ENCODE peak calls at places on chromosomes 7 and 10, in five cellular contexts. One of them, this sample, is unnamed.

GRCh38 chr7:155741805-155742204 is 70.5 kb downstream of the SHH start:
- DNase-seq in cardiac muscle cell: no peak
- DNase-seq in heart left ventricle: no peak
- DNase-seq in osteocyte: no peak
- DNase-seq in stimulated activated CD4-positive, alpha-beta T cell treated with anti-CD3 and anti-CD28 coated beads, TNF-alpha, amount 100 ng/mL, for 4 hours: no peak
- DNase-seq in this sample: no peak

GRCh38 chr10:78035025-78035424 is 1.4 kb downstream of the RPS24 start:
- DNase-seq in cardiac muscle cell: no peak
- DNase-seq in stimulated activated CD4-positive, alpha-beta T cell treated with anti-CD3 and anti-CD28 coated beads, TNF-alpha, amount 100 ng/mL, for 4 hours: no peak
- DNase-seq in osteocyte: no peak
- DNase-seq in heart left ventricle: no peak
- DNase-seq in this sample: no peak

GRCh38 chr10:14673189-14673947 is 101.3 kb downstream of the FAM107B start:
- DNase-seq in stimulated activated CD4-positive, alpha-beta T cell treated with anti-CD3 and anti-CD28 coated beads, TNF-alpha, amount 100 ng/mL, for 4 hours: no peak
- DNase-seq in osteocyte: no peak
- DNase-seq in cardiac muscle cell: peak; percentile 52
- DNase-seq in heart left ventricle: no peak
- DNase-seq in this sample: no peak

GRCh38 chr7:77310982-77311381 is 105.2 kb downstream of the GSAP start:
- DNase-seq in stimulated activated CD4-positive, alpha-beta T cell treated with anti-CD3 and anti-CD28 coated beads, TNF-alpha, amount 100 ng/mL, for 4 hours: no peak
- DNase-seq in cardiac muscle cell: no peak
- DNase-seq in heart left ventricle: no peak
- DNase-seq in osteocyte: no peak
- DNase-seq in this sample: no peak

GRCh38 chr10:99661370-99661749 is 2.1 kb downstream of the ENTPD7 start:
- DNase-seq in cardiac muscle cell: peak; percentile 73
- DNase-seq in osteocyte: no peak
- DNase-seq in stimulated activated CD4-positive, alpha-beta T cell treated with anti-CD3 and anti-CD28 coated beads, TNF-alpha, amount 100 ng/mL, for 4 hours: no peak
- DNase-seq in heart left ventricle: no peak
- DNase-seq in this sample: no peak

GRCh38 chr10:93816123-93816747 is 58.5 kb downstream of the LGI1 start:
- DNase-seq in stimulated activated CD4-positive, alpha-beta T cell treated with anti-CD3 and anti-CD28 coated beads, TNF-alpha, amount 100 ng/mL, for 4 hours: peak; percentile 6
- DNase-seq in osteocyte: no peak
- DNase-seq in heart left ventricle: peak; percentile 34
- DNase-seq in cardiac muscle cell: peak; percentile 72
- DNase-seq in this sample: no peak

GRCh38 chr7:27300401-27300800 is 57.8 kb downstream of the EVX1 start:
- DNase-seq in heart left ventricle: no peak
- DNase-seq in stimulated activated CD4-positive, alpha-beta T cell treated with anti-CD3 and anti-CD28 coated beads, TNF-alpha, amount 100 ng/mL, for 4 hours: no peak
- DNase-seq in cardiac muscle cell: no peak
- DNase-seq in osteocyte: no peak
- DNase-seq in this sample: no peak

GRCh38 chr7:149310113-149310836 is 48.3 kb downstream of the ZNF783 start:
- DNase-seq in osteocyte: peak; percentile 32
- DNase-seq in cardiac muscle cell: peak; percentile 82
- DNase-seq in heart left ventricle: no peak
- DNase-seq in stimulated activated CD4-positive, alpha-beta T cell treated with anti-CD3 and anti-CD28 coated beads, TNF-alpha, amount 100 ng/mL, for 4 hours: no peak
- DNase-seq in this sample: no peak

GRCh38 chr10:67883710-67884312 is 645 bp upstream of the SIRT1 start:
- DNase-seq in heart left ventricle: no peak
- DNase-seq in osteocyte: no peak
- DNase-seq in stimulated activated CD4-positive, alpha-beta T cell treated with anti-CD3 and anti-CD28 coated beads, TNF-alpha, amount 100 ng/mL, for 4 hours: no peak
- DNase-seq in cardiac muscle cell: no peak
- DNase-seq in this sample: no peak

GRCh38 chr7:69663911-69664310 is 65.6 kb downstream of the AUTS2 start:
- DNase-seq in heart left ventricle: no peak
- DNase-seq in osteocyte: no peak
- DNase-seq in stimulated activated CD4-positive, alpha-beta T cell treated with anti-CD3 and anti-CD28 coated beads, TNF-alpha, amount 100 ng/mL, for 4 hours: no peak
- DNase-seq in cardiac muscle cell: no peak
- DNase-seq in this sample: no peak

GRCh38 chr10:13891542-13892431 is 305.0 kb downstream of the PRPF18 start:
- DNase-seq in cardiac muscle cell: peak; percentile 34
- DNase-seq in heart left ventricle: no peak
- DNase-seq in osteocyte: no peak
- DNase-seq in stimulated activated CD4-positive, alpha-beta T cell treated with anti-CD3 and anti-CD28 coated beads, TNF-alpha, amount 100 ng/mL, for 4 hours: no peak
- DNase-seq in this sample: no peak

GRCh38 chr10:63260860-63261251 is 127.7 kb downstream of the NRBF2 start:
- DNase-seq in stimulated activated CD4-positive, alpha-beta T cell treated with anti-CD3 and anti-CD28 coated beads, TNF-alpha, amount 100 ng/mL, for 4 hours: no peak
- DNase-seq in cardiac muscle cell: no peak
- DNase-seq in osteocyte: no peak
- DNase-seq in heart left ventricle: no peak
- DNase-seq in this sample: no peak

GRCh38 chr7:13032524-13032923 is 345.1 kb downstream of the ARL4A start:
- DNase-seq in cardiac muscle cell: no peak
- DNase-seq in stimulated activated CD4-positive, alpha-beta T cell treated with anti-CD3 and anti-CD28 coated beads, TNF-alpha, amount 100 ng/mL, for 4 hours: no peak
- DNase-seq in osteocyte: no peak
- DNase-seq in heart left ventricle: no peak
- DNase-seq in this sample: no peak

GRCh38 chr10:71995880-71996597 is 31.8 kb downstream of the CHST3 start:
- DNase-seq in osteocyte: no peak
- DNase-seq in cardiac muscle cell: peak; percentile 12
- DNase-seq in heart left ventricle: no peak
- DNase-seq in stimulated activated CD4-positive, alpha-beta T cell treated with anti-CD3 and anti-CD28 coated beads, TNF-alpha, amount 100 ng/mL, for 4 hours: no peak
- DNase-seq in this sample: no peak

GRCh38 chr10:1050145-1050544 is 1.2 kb upstream of the IDI1 start:
- DNase-seq in stimulated activated CD4-positive, alpha-beta T cell treated with anti-CD3 and anti-CD28 coated beads, TNF-alpha, amount 100 ng/mL, for 4 hours: no peak
- DNase-seq in heart left ventricle: no peak
- DNase-seq in osteocyte: no peak
- DNase-seq in cardiac muscle cell: peak; percentile 51
- DNase-seq in this sample: no peak

GRCh38 chr7:94632338-94633024 is 23.5 kb downstream of the SGCE start:
- DNase-seq in stimulated activated CD4-positive, alpha-beta T cell treated with anti-CD3 and anti-CD28 coated beads, TNF-alpha, amount 100 ng/mL, for 4 hours: no peak
- DNase-seq in cardiac muscle cell: peak; percentile 70
- DNase-seq in osteocyte: no peak
- DNase-seq in heart left ventricle: no peak
- DNase-seq in this sample: no peak

GRCh38 chr10:104209575-104210198 is 22.5 kb downstream of the CFAP43 start:
- DNase-seq in osteocyte: no peak
- DNase-seq in stimulated activated CD4-positive, alpha-beta T cell treated with anti-CD3 and anti-CD28 coated beads, TNF-alpha, amount 100 ng/mL, for 4 hours: no peak
- DNase-seq in cardiac muscle cell: peak; percentile 64
- DNase-seq in heart left ventricle: peak; percentile 33
- DNase-seq in this sample: no peak

GRCh38 chr10:112952282-112952991 is 2.4 kb downstream of the TCF7L2 start:
- DNase-seq in stimulated activated CD4-positive, alpha-beta T cell treated with anti-CD3 and anti-CD28 coated beads, TNF-alpha, amount 100 ng/mL, for 4 hours: no peak
- DNase-seq in osteocyte: no peak
- DNase-seq in cardiac muscle cell: peak; percentile 57
- DNase-seq in heart left ventricle: peak; percentile 19
- DNase-seq in this sample: no peak

GRCh38 chr7:157097056-157097329 is 41.7 kb upstream of the UBE3C start:
- DNase-seq in cardiac muscle cell: no peak
- DNase-seq in heart left ventricle: no peak
- DNase-seq in osteocyte: no peak
- DNase-seq in stimulated activated CD4-positive, alpha-beta T cell treated with anti-CD3 and anti-CD28 coated beads, TNF-alpha, amount 100 ng/mL, for 4 hours: no peak
- DNase-seq in this sample: no peak

GRCh38 chr7:45982912-45983719 is 62.0 kb upstream of the IGFBP3 start:
- DNase-seq in osteocyte: no peak
- DNase-seq in heart left ventricle: no peak
- DNase-seq in stimulated activated CD4-positive, alpha-beta T cell treated with anti-CD3 and anti-CD28 coated beads, TNF-alpha, amount 100 ng/mL, for 4 hours: no peak
- DNase-seq in cardiac muscle cell: no peak
- DNase-seq in this sample: no peak

GRCh38 chr7:99579956-99580777 is 17.9 kb upstream of the TMEM225B start:
- DNase-seq in cardiac muscle cell: peak; percentile 35
- DNase-seq in stimulated activated CD4-positive, alpha-beta T cell treated with anti-CD3 and anti-CD28 coated beads, TNF-alpha, amount 100 ng/mL, for 4 hours: peak; percentile 43
- DNase-seq in osteocyte: no peak
- DNase-seq in heart left ventricle: peak; percentile 32
- DNase-seq in this sample: peak; percentile 34

GRCh38 chr7:24755541-24756416 is 1.5 kb downstream of the GSDME start:
- DNase-seq in cardiac muscle cell: no peak
- DNase-seq in stimulated activated CD4-positive, alpha-beta T cell treated with anti-CD3 and anti-CD28 coated beads, TNF-alpha, amount 100 ng/mL, for 4 hours: no peak
- DNase-seq in heart left ventricle: no peak
- DNase-seq in osteocyte: no peak
- DNase-seq in this sample: no peak

GRCh38 chr7:13830604-13830915 is 158.9 kb downstream of the ETV1 start:
- DNase-seq in cardiac muscle cell: peak; percentile 49
- DNase-seq in stimulated activated CD4-positive, alpha-beta T cell treated with anti-CD3 and anti-CD28 coated beads, TNF-alpha, amount 100 ng/mL, for 4 hours: no peak
- DNase-seq in osteocyte: no peak
- DNase-seq in heart left ventricle: no peak
- DNase-seq in this sample: no peak

GRCh38 chr7:79523426-79523825 is 70.0 kb upstream of the MAGI2 start:
- DNase-seq in stimulated activated CD4-positive, alpha-beta T cell treated with anti-CD3 and anti-CD28 coated beads, TNF-alpha, amount 100 ng/mL, for 4 hours: no peak
- DNase-seq in osteocyte: no peak
- DNase-seq in heart left ventricle: no peak
- DNase-seq in cardiac muscle cell: peak; percentile 52
- DNase-seq in this sample: no peak

GRCh38 chr10:101331960-101332359 is 22.0 kb upstream of the BTRC start:
- DNase-seq in heart left ventricle: no peak
- DNase-seq in osteocyte: no peak
- DNase-seq in cardiac muscle cell: no peak
- DNase-seq in stimulated activated CD4-positive, alpha-beta T cell treated with anti-CD3 and anti-CD28 coated beads, TNF-alpha, amount 100 ng/mL, for 4 hours: no peak
- DNase-seq in this sample: no peak

GRCh38 chr7:70419816-70420215 is 712.1 kb upstream of the GALNT17 start:
- DNase-seq in osteocyte: no peak
- DNase-seq in cardiac muscle cell: no peak
- DNase-seq in heart left ventricle: no peak
- DNase-seq in stimulated activated CD4-positive, alpha-beta T cell treated with anti-CD3 and anti-CD28 coated beads, TNF-alpha, amount 100 ng/mL, for 4 hours: no peak
- DNase-seq in this sample: no peak

GRCh38 chr10:75097666-75098285 is 13.7 kb upstream of the SAMD8 start:
- DNase-seq in osteocyte: no peak
- DNase-seq in stimulated activated CD4-positive, alpha-beta T cell treated with anti-CD3 and anti-CD28 coated beads, TNF-alpha, amount 100 ng/mL, for 4 hours: no peak
- DNase-seq in heart left ventricle: no peak
- DNase-seq in cardiac muscle cell: peak; percentile 46
- DNase-seq in this sample: no peak

GRCh38 chr10:26407406-26407969 is 30.7 kb upstream of the APBB1IP start:
- DNase-seq in cardiac muscle cell: peak; percentile 3
- DNase-seq in stimulated activated CD4-positive, alpha-beta T cell treated with anti-CD3 and anti-CD28 coated beads, TNF-alpha, amount 100 ng/mL, for 4 hours: no peak
- DNase-seq in osteocyte: no peak
- DNase-seq in heart left ventricle: no peak
- DNase-seq in this sample: no peak

GRCh38 chr7:26367219-26367711 is 75.6 kb downstream of the SNX10 start:
- DNase-seq in heart left ventricle: no peak
- DNase-seq in cardiac muscle cell: no peak
- DNase-seq in osteocyte: no peak
- DNase-seq in stimulated activated CD4-positive, alpha-beta T cell treated with anti-CD3 and anti-CD28 coated beads, TNF-alpha, amount 100 ng/mL, for 4 hours: no peak
- DNase-seq in this sample: no peak

GRCh38 chr7:79529896-79530235 is 76.4 kb upstream of the MAGI2 start:
- DNase-seq in cardiac muscle cell: no peak
- DNase-seq in stimulated activated CD4-positive, alpha-beta T cell treated with anti-CD3 and anti-CD28 coated beads, TNF-alpha, amount 100 ng/mL, for 4 hours: no peak
- DNase-seq in heart left ventricle: no peak
- DNase-seq in osteocyte: no peak
- DNase-seq in this sample: no peak

GRCh38 chr7:140696024-140696678 is 357 bp upstream of the NDUFB2 start:
- DNase-seq in heart left ventricle: peak; percentile 96
- DNase-seq in stimulated activated CD4-positive, alpha-beta T cell treated with anti-CD3 and anti-CD28 coated beads, TNF-alpha, amount 100 ng/mL, for 4 hours: no peak
- DNase-seq in cardiac muscle cell: peak; percentile 96
- DNase-seq in osteocyte: peak; percentile 53
- DNase-seq in this sample: peak; percentile 92

GRCh38 chr10:103127241-103127640 is 65.8 kb downstream of the NT5C2 start:
- DNase-seq in heart left ventricle: no peak
- DNase-seq in osteocyte: no peak
- DNase-seq in cardiac muscle cell: no peak
- DNase-seq in stimulated activated CD4-positive, alpha-beta T cell treated with anti-CD3 and anti-CD28 coated beads, TNF-alpha, amount 100 ng/mL, for 4 hours: no peak
- DNase-seq in this sample: no peak

GRCh38 chr10:74419491-74420466 is 268.8 kb downstream of the ADK start:
- DNase-seq in cardiac muscle cell: peak; percentile 15
- DNase-seq in heart left ventricle: no peak
- DNase-seq in stimulated activated CD4-positive, alpha-beta T cell treated with anti-CD3 and anti-CD28 coated beads, TNF-alpha, amount 100 ng/mL, for 4 hours: no peak
- DNase-seq in osteocyte: no peak
- DNase-seq in this sample: no peak

GRCh38 chr7:27950123-27950522 is 210.2 kb downstream of the TAX1BP1 start:
- DNase-seq in stimulated activated CD4-positive, alpha-beta T cell treated with anti-CD3 and anti-CD28 coated beads, TNF-alpha, amount 100 ng/mL, for 4 hours: no peak
- DNase-seq in osteocyte: no peak
- DNase-seq in cardiac muscle cell: no peak
- DNase-seq in heart left ventricle: peak; percentile 67
- DNase-seq in this sample: no peak

GRCh38 chr10:37488792-37489657 is 363.6 kb downstream of the ANKRD30A start:
- DNase-seq in heart left ventricle: no peak
- DNase-seq in cardiac muscle cell: no peak
- DNase-seq in stimulated activated CD4-positive, alpha-beta T cell treated with anti-CD3 and anti-CD28 coated beads, TNF-alpha, amount 100 ng/mL, for 4 hours: no peak
- DNase-seq in osteocyte: peak; percentile 49
- DNase-seq in this sample: no peak

GRCh38 chr7:4158406-4158805 is 523.7 kb upstream of the FOXK1 start:
- DNase-seq in osteocyte: no peak
- DNase-seq in heart left ventricle: no peak
- DNase-seq in stimulated activated CD4-positive, alpha-beta T cell treated with anti-CD3 and anti-CD28 coated beads, TNF-alpha, amount 100 ng/mL, for 4 hours: no peak
- DNase-seq in cardiac muscle cell: no peak
- DNase-seq in this sample: no peak

GRCh38 chr7:29143698-29144203 is 2.6 kb downstream of the CPVL start:
- DNase-seq in cardiac muscle cell: no peak
- DNase-seq in osteocyte: no peak
- DNase-seq in heart left ventricle: no peak
- DNase-seq in stimulated activated CD4-positive, alpha-beta T cell treated with anti-CD3 and anti-CD28 coated beads, TNF-alpha, amount 100 ng/mL, for 4 hours: no peak
- DNase-seq in this sample: no peak